ENCODE peak calls at places on chromosome 7, in nine cellular contexts. X is cerebellar cortex; R is mucosa of gallbladder; U is dermis blood vessel endothelial cell; G is effector CD4-positive, alpha-beta T cell; D is A172; J is stimulated activated CD4-positive, alpha-beta T cell treated with anti-CD3 and anti-CD28 coated beads, Interleukin-2, amount 100 ng/mL, for 24 hours; K is NCI-H2081 treated with DMSO at 0.1 percent for 48 hours; T is central memory CD4-positive, alpha-beta T cell. F is an unnamed sample.

GRCh38 chr7:139669106-139670061 is 108.4 kb downstream of the HIPK2 start:
- DNase-seq in U (no peak), D (no peak), T (no peak), J (peak; percentile 40), K (no peak), R (no peak), X (no peak), G (no peak), F (no peak)

GRCh38 chr7:11207565-11207964 is 233.9 kb downstream of the PHF14 start:
- DNase-seq in K (no peak), U (no peak), G (no peak), T (no peak), R (no peak), D (no peak), X (no peak), J (no peak), F (no peak)

GRCh38 chr7:3974329-3974728 is 673.3 kb downstream of the SDK1 start:
- DNase-seq in D (no peak), K (no peak), J (no peak), T (no peak), R (no peak), U (no peak), G (no peak), X (no peak), F (no peak)

GRCh38 chr7:22442187-22442886 is 57.7 kb downstream of the STEAP1B start:
- DNase-seq in X (no peak), J (no peak), D (no peak), G (no peak), K (no peak), T (no peak), U (no peak), R (no peak), F (no peak)

GRCh38 chr7:105580022-105580740 is 1.1 kb downstream of the EFCAB10 start:
- DNase-seq in J (no peak), U (peak; percentile 24), K (no peak), X (no peak), R (no peak), T (no peak), G (no peak), D (peak; percentile 49), F (peak; percentile 39)

GRCh38 chr7:44068054-44068453 is 2.7 kb upstream of the PGAM2 start:
- DNase-seq in T (no peak), D (no peak), J (no peak), G (no peak), U (peak; percentile 35), X (no peak), R (no peak), K (no peak), F (no peak)

GRCh38 chr7:25877802-25878789 is 273.9 kb upstream of the NFE2L3 start:
- DNase-seq in J (no peak), T (no peak), X (no peak), K (no peak), R (no peak), G (no peak), D (no peak), U (no peak), F (no peak)

GRCh38 chr7:128351296-128352123 is 7.8 kb upstream of the RBM28 start:
- DNase-seq in J (no peak), U (peak; percentile 11), R (no peak), K (no peak), D (no peak), T (peak; percentile 15), X (no peak), G (no peak), F (no peak)

GRCh38 chr7:114156178-114156577 is 237.4 kb upstream of the PPP1R3A start:
- DNase-seq in U (no peak), R (no peak), D (no peak), G (no peak), J (no peak), K (no peak), T (no peak), X (no peak), F (no peak)

GRCh38 chr7:57404343-57404966 is 45.5 kb upstream of the ZNF716 start:
- DNase-seq in X (peak; percentile 7), R (peak; percentile 77), G (no peak), T (no peak), U (no peak), D (no peak), J (no peak), K (no peak), F (no peak)

GRCh38 chr7:93196331-93196730 is 29.9 kb downstream of the HEPACAM2 start:
- DNase-seq in G (no peak), R (no peak), D (no peak), U (no peak), K (no peak), J (no peak), X (no peak), T (no peak), F (no peak)

GRCh38 chr7:146138926-146139325 is 22.3 kb downstream of the CNTNAP2 start:
- DNase-seq in T (no peak), D (no peak), R (no peak), J (no peak), K (no peak), G (no peak), X (no peak), U (no peak), F (no peak)

GRCh38 chr7:47418910-47419309 is 163.0 kb downstream of the TNS3 start:
- DNase-seq in X (no peak), G (no peak), J (no peak), U (no peak), D (peak; percentile 31), K (no peak), T (no peak), R (no peak), F (peak; percentile 65)

GRCh38 chr7:18583305-18583704 is 87.8 kb downstream of the HDAC9 start:
- DNase-seq in K (no peak), R (no peak), J (no peak), X (no peak), U (no peak), D (peak; percentile 70), T (no peak), G (no peak), F (peak; percentile 59)

GRCh38 chr7:69837387-69838068 is 239.3 kb downstream of the AUTS2 start:
- DNase-seq in U (no peak), D (peak; percentile 41), G (no peak), R (no peak), X (no peak), J (no peak), T (no peak), K (peak; percentile 99), F (no peak)

GRCh38 chr7:134548877-134549276 is at the start of gene AKR1B15:
- DNase-seq in R (no peak), G (no peak), K (no peak), J (no peak), U (no peak), X (no peak), D (peak; percentile 51), T (no peak), F (no peak)

GRCh38 chr7:539731-540411 is 20.2 kb upstream of the PDGFA start:
- DNase-seq in U (no peak), T (no peak), K (no peak), X (no peak), J (no peak), R (no peak), G (no peak), D (peak; percentile 98), F (peak; percentile 44)

GRCh38 chr7:31648288-31648687 is 38.7 kb upstream of the PPP1R17 start:
- DNase-seq in R (no peak), X (peak; percentile 8), U (peak; percentile 15), T (no peak), G (no peak), J (no peak), K (no peak), D (peak; percentile 17), F (no peak)

GRCh38 chr7:130960208-130960988 is 226.4 kb upstream of the KLF14 start:
- DNase-seq in R (no peak), G (peak; percentile 49), T (peak; percentile 71), K (no peak), U (peak; percentile 86), X (no peak), J (no peak), D (peak; percentile 81), F (peak; percentile 92)

GRCh38 chr7:3176112-3176836 is 124.8 kb upstream of the SDK1 start:
- DNase-seq in K (no peak), G (no peak), D (no peak), T (no peak), J (no peak), R (no peak), U (no peak), X (no peak), F (no peak)

GRCh38 chr7:95772771-95773581 is 622 bp downstream of the DYNC1I1 start:
- DNase-seq in D (peak; percentile 23), T (no peak), K (no peak), U (peak; percentile 5), R (no peak), G (no peak), J (no peak), X (peak; percentile 95), F (peak; percentile 5)

GRCh38 chr7:151711435-151711872 is 165.5 kb downstream of the PRKAG2 start:
- DNase-seq in G (no peak), D (no peak), R (no peak), J (no peak), K (no peak), U (no peak), T (no peak), X (no peak), F (no peak)

GRCh38 chr7:85630904-85631582 is 444.2 kb upstream of the SEMA3D start:
- DNase-seq in U (peak; percentile 15), D (no peak), R (no peak), X (no peak), J (no peak), T (no peak), G (no peak), K (peak; percentile 80), F (peak; percentile 8)

GRCh38 chr7:37430644-37431043 is 18.0 kb downstream of the ELMO1 start:
- DNase-seq in X (no peak), G (no peak), K (no peak), J (no peak), D (no peak), U (peak; percentile 62), R (no peak), T (no peak), F (no peak)

GRCh38 chr7:26487780-26488535 is 196.3 kb downstream of the SNX10 start:
- DNase-seq in R (no peak), G (no peak), J (no peak), K (no peak), X (no peak), U (no peak), T (no peak), D (no peak), F (no peak)

GRCh38 chr7:101099969-101100781 is 14.9 kb downstream of the TRIM56 start:
- DNase-seq in X (peak; percentile 83), D (peak; percentile 99), J (peak; percentile 74), R (peak; percentile 93), U (peak; percentile 97), T (no peak), K (no peak), G (no peak), F (peak; percentile 99)

GRCh38 chr7:69166979-69167516 is 431.2 kb upstream of the AUTS2 start:
- DNase-seq in K (peak; percentile 80), T (no peak), R (no peak), D (no peak), G (no peak), J (no peak), X (no peak), U (no peak), F (no peak)

GRCh38 chr7:30157217-30157616 is 22.4 kb downstream of the MTURN start:
- DNase-seq in U (no peak), T (peak; percentile 27), X (no peak), R (no peak), K (no peak), D (no peak), G (no peak), J (no peak), F (no peak)

GRCh38 chr7:27774717-27775328 is 34.9 kb downstream of the TAX1BP1 start:
- DNase-seq in R (no peak), G (no peak), D (peak; percentile 32), T (no peak), J (no peak), U (peak; percentile 65), K (no peak), X (peak; percentile 25), F (peak; percentile 17)

GRCh38 chr7:15326044-15326644 is 235.7 kb downstream of the AGMO start:
- DNase-seq in T (no peak), G (no peak), X (peak; percentile 14), K (peak; percentile 72), U (peak; percentile 77), J (no peak), D (peak; percentile 34), R (no peak), F (peak; percentile 11)

GRCh38 chr7:50304911-50305621 is 550 bp downstream of the IKZF1 start:
- DNase-seq in X (no peak), K (no peak), G (peak; percentile 47), T (peak; percentile 62), U (no peak), J (peak; percentile 70), D (no peak), R (no peak), F (no peak)